ENCODE peak calls at places on chromosomes 7 and 10, in nine cellular contexts. Y is AML-193; N is left ventricle myocardium inferior; S is activated naive CD8-positive, alpha-beta T cell treated with anti-CD3 and anti-CD28 coated beads, Interleukin-2, amount 50 U/mL, for 24 hours; B is GM19239; V is iPS DF 19.7; H is stimulated activated CD4-positive, alpha-beta T cell treated with anti-CD3 and anti-CD28 coated beads, Interleukin-4, amount 100 ng/mL, for 48 hours; J is astrocyte of the spinal cord; T is activated CD4-positive, alpha-beta T cell treated with anti-CD3 and anti-CD28 coated beads, Interleukin-2, amount 50 U/mL, for 4 hours. R is an unnamed sample.

GRCh38 chr7:139854803-139855497 is 25.9 kb downstream of the TBXAS1 start:
- DNase-seq in Y (no peak), N (no peak), S (no peak), B (no peak), V (no peak), H (no peak), J (no peak), T (no peak), R (no peak)

GRCh38 chr7:11193131-11193867 is 219.6 kb downstream of the PHF14 start:
- DNase-seq in Y (no peak), N (no peak), S (no peak), B (no peak), V (peak), H (no peak), J (peak), T (no peak), R (no peak)

GRCh38 chr7:23981758-23982157 is 271.7 kb downstream of the STK31 start:
- DNase-seq in Y (no peak), N (no peak), S (no peak), B (no peak), V (no peak), H (no peak), J (no peak), T (no peak), R (no peak)

GRCh38 chr7:139118803-139119485 is 9.4 kb upstream of the ZC3HAV1 start:
- DNase-seq in Y (no peak), N (no peak), S (no peak), B (no peak), V (no peak), H (no peak), J (no peak), T (no peak), R (peak)

GRCh38 chr10:111319866-111320265 is 243.0 kb downstream of the ADRA2A start:
- DNase-seq in Y (no peak), N (no peak), S (no peak), B (no peak), V (no peak), H (no peak), J (no peak), T (no peak), R (no peak)

GRCh38 chr10:7971949-7972348 is 82.5 kb upstream of the GATA3 start:
- DNase-seq in Y (no peak), N (no peak), S (no peak), B (no peak), V (no peak), H (no peak), J (no peak), T (no peak), R (no peak)

GRCh38 chr10:123560301-123561144 is 105.6 kb upstream of the GPR26 start:
- DNase-seq in Y (no peak), N (no peak), S (no peak), B (no peak), V (no peak), H (no peak), J (no peak), T (no peak), R (no peak)

GRCh38 chr10:121459279-121459764 is 138.9 kb downstream of the FGFR2 start:
- DNase-seq in Y (no peak), N (no peak), S (no peak), B (no peak), V (no peak), H (no peak), J (no peak), T (no peak), R (no peak)

GRCh38 chr10:121243003-121243898 is 355.0 kb downstream of the FGFR2 start:
- DNase-seq in Y (no peak), N (no peak), S (no peak), B (no peak), V (no peak), H (no peak), J (no peak), T (no peak), R (no peak)

GRCh38 chr10:76428541-76429330 is 997.3 kb downstream of the LRMDA start:
- DNase-seq in Y (no peak), N (no peak), S (no peak), B (no peak), V (no peak), H (no peak), J (peak), T (no peak), R (no peak)

GRCh38 chr7:11592699-11593098 is 239.3 kb downstream of the THSD7A start:
- DNase-seq in Y (no peak), N (no peak), S (no peak), B (no peak), V (no peak), H (no peak), J (no peak), T (no peak), R (no peak)

GRCh38 chr7:51261117-51261835 is 55.3 kb downstream of the COBL start:
- DNase-seq in Y (no peak), N (no peak), S (no peak), B (no peak), V (no peak), H (no peak), J (no peak), T (no peak), R (no peak)

GRCh38 chr7:154746551-154746950 is 256.4 kb downstream of the PAXIP1 start:
- DNase-seq in Y (no peak), N (no peak), S (no peak), B (no peak), V (no peak), H (no peak), J (no peak), T (no peak), R (no peak)

GRCh38 chr10:29535012-29535777 is 99.6 kb downstream of the SVIL start:
- DNase-seq in Y (no peak), N (peak), S (peak), B (no peak), V (no peak), H (no peak), J (peak), T (no peak), R (no peak)

GRCh38 chr10:27407271-27407670 is 96.8 kb upstream of the RAB18 start:
- DNase-seq in Y (no peak), N (no peak), S (no peak), B (no peak), V (no peak), H (no peak), J (no peak), T (no peak), R (no peak)

GRCh38 chr10:51733061-51733460 is 33.7 kb upstream of the CSTF2T start:
- DNase-seq in Y (no peak), N (no peak), S (no peak), B (no peak), V (no peak), H (no peak), J (peak), T (no peak), R (no peak)

GRCh38 chr10:86960863-86961434 is 2.5 kb downstream of the SNCG start:
- DNase-seq in Y (no peak), N (no peak), S (no peak), B (no peak), V (no peak), H (no peak), J (no peak), T (no peak), R (no peak)

GRCh38 chr7:85529831-85530230 is 343.0 kb upstream of the SEMA3D start:
- DNase-seq in Y (no peak), N (no peak), S (no peak), B (no peak), V (no peak), H (no peak), J (peak), T (no peak), R (no peak)